ENCODE peak calls at places on chromosomes 6 and 20, in five cellular contexts. C is PC-3, V is tibial nerve, A is kidney, T is Peyer's patch. U is an unnamed sample. For H3K36me3 and H3K4me1, the result is how much of the 10 kb centered on the place peaks cover.

GRCh38 chr6:34243131-34243771 is 5.6 kb downstream of the SMIM29 start:
- DNase-seq in T (no peak), V (no peak), A (peak), C (peak), U (no peak)

GRCh38 chr20:52991783-52992182 is 19.6 kb downstream of the TSHZ2 start:
- DNase-seq in V (no peak), A (no peak), C (no peak), T (no peak), U (no peak)

GRCh38 chr6:68559052-68559451 is 76.0 kb upstream of the ADGRB3 start:
- DNase-seq in V (no peak), C (peak), A (no peak), T (no peak), U (no peak)

GRCh38 chr6:149079911-149080501 is 237.5 kb upstream of the TAB2 start:
- DNase-seq in T (no peak), C (no peak), V (peak), A (no peak), U (no peak)

GRCh38 chr6:15544321-15544900 is 118.4 kb downstream of the DTNBP1 start:
- DNase-seq in C (no peak), V (no peak), A (no peak), T (no peak), U (no peak)

GRCh38 chr20:47502271-47502730 is 614 bp downstream of the NCOA3 start:
- DNase-seq in A (peak), C (no peak), V (no peak), T (no peak), U (peak)

GRCh38 chr20:703426-703825 is 27.8 kb upstream of the SCRT2 start:
- DNase-seq in A (no peak), T (no peak), C (no peak), V (no peak), U (no peak)

GRCh38 chr6:169971951-169972651 is 220.7 kb downstream of the ERMARD start:
- DNase-seq in A (peak), C (no peak), V (no peak), T (peak), U (no peak)

GRCh38 chr6:98016565-98016964 is 733.5 kb upstream of the MMS22L start:
- DNase-seq in A (no peak), C (no peak), T (no peak), V (no peak), U (no peak)

GRCh38 chr6:1076531-1077453 is 235.1 kb upstream of the FOXQ1 start:
- DNase-seq in C (no peak), A (no peak), T (no peak), V (no peak), U (peak)

GRCh38 chr20:15515706-15516105 is 1057.5 kb downstream of the KIF16B start:
- DNase-seq in T (no peak), V (no peak), C (peak), A (no peak), U (no peak)

GRCh38 chr20:15507151-15507550 is 1066.1 kb downstream of the KIF16B start:
- DNase-seq in V (no peak), T (no peak), C (no peak), A (no peak), U (no peak)

GRCh38 chr20:15512916-15513315 is 1060.3 kb downstream of the KIF16B start:
- DNase-seq in V (no peak), T (no peak), A (no peak), C (no peak), U (no peak)

DNA sequence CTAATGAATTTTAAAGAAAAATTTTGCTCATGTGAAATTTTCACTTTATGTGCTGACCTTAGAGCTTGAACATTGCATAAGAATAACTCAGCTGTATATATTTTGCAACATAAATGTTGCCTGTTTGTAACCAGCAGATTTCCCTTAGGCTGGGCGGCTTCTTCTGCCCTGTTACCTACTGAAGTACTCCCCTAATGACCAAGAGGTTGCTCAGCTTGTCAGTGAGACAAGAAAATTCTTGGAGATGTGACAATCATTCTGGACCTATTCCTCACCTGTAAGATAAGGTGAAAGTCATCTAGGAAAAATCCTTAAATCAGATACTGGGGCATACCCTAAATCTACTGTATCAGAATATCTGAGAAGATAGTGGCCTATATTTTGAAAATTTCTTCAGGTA is 1061.7 kb downstream of the KIF16B start:
- DNase-seq in C (no peak), T (no peak), A (no peak), V (no peak), U (no peak)
- H3K36me3 ChIP-seq in C (under half), T (under half), A (under half), V (under half), U (under half)

GRCh38 chr20:36850759-36851158 is 25.2 kb upstream of the TLDC2 start:
- DNase-seq in T (no peak), A (no peak), V (no peak), C (no peak), U (no peak)

GRCh38 chr20:36852187-36852586 is 23.8 kb upstream of the TLDC2 start:
- DNase-seq in T (no peak), C (no peak), V (no peak), A (peak), U (no peak)

GRCh38 chr20:36849333-36850065 is 26.4 kb upstream of the TLDC2 start:
- DNase-seq in A (no peak), T (no peak), V (no peak), C (no peak), U (no peak)

GRCh38 chr20:36848677-36849076 is 27.3 kb upstream of the TLDC2 start:
- DNase-seq in A (no peak), C (no peak), V (no peak), T (no peak), U (no peak)

DNA sequence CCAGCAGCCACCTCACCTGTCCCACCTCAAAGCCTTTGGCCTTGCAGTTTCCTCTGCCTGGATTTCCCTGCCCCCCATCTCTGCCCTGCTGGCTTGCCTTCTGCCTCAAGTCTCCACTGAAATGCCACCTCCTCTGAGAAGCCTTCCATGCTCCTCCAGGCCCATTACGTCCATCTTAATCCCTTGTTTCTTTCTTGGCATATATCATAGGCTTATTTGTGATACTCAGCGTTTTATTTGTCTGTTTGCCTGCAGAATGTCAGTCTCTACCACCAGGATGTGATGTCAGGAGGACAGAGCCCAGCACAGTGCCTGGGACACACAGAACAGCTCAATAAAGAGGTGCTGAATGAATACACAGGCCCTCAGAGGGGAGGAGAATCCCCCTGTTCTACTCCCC is 24.4 kb upstream of the TLDC2 start:
- DNase-seq in A (no peak), C (no peak), V (no peak), T (no peak), U (no peak)
- H3K4me1 ChIP-seq in A (under half), C (under half), V (half or more), T (under half), U (under half)

GRCh38 chr6:88730602-88731001 is 232.8 kb downstream of the RNGTT start:
- DNase-seq in A (peak), C (peak), V (no peak), T (no peak), U (no peak)
- H3K36me3 ChIP-seq in A (under half), C (under half), V (under half), T (under half), U (under half)

GRCh38 chr6:14415452-14415851 is 297.9 kb downstream of the CD83 start:
- DNase-seq in V (no peak), A (no peak), C (no peak), T (no peak), U (no peak)
- H3K4me1 ChIP-seq in V (under half), A (under half), C (under half), T (under half), U (under half)

GRCh38 chr20:56018194-56018593 is 12.9 kb upstream of the CBLN4 start:
- DNase-seq in C (no peak), A (no peak), V (no peak), T (no peak), U (no peak)
- H3K36me3 ChIP-seq in C (under half), A (under half), V (under half), T (under half), U (under half)

GRCh38 chr20:41003143-41003932 is 25.3 kb upstream of the TOP1 start:
- DNase-seq in C (peak), T (peak), V (peak), A (peak), U (peak)
- H3K4me1 ChIP-seq in C (half or more), T (under half), V (under half), A (under half), U (under half)

DNA sequence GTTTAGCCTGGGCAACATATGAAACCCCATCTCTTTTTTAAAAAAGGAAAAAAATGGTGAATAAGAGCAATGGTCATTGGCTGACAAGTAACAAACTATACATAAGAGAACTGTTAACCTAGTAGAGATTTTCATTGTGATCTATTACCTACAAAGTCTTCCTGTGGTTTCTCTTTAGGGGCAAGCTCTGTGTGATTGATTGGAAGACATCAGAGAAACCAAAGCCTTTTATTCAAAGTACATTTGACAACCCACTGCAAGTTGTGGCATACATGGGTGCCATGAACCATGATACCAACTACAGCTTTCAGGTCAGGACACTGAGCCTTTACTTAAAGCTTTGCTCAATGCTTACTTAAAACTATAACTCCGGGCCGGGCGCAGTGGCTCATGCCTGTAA is 19.2 kb downstream of the MGME1 start:
- DNase-seq in V (no peak), C (no peak), A (no peak), T (no peak), U (no peak)
- H3K36me3 ChIP-seq in V (under half), C (under half), A (under half), T (under half), U (under half)

GRCh38 chr20:34407962-34408474 is 44.9 kb downstream of the ITCH start:
- DNase-seq in V (no peak), T (no peak), A (no peak), C (no peak), U (peak)
- H3K4me1 ChIP-seq in V (under half), T (under half), A (under half), C (under half), U (under half)

U was measured in small intestine.